ENCODE peak calls at places on chromosomes 2 and 18, in six cellular contexts. L is transverse colon, S is tibial nerve, K is K562, C is SK-N-SH, G is GM12878. Z is an unnamed sample.

GRCh38 chr2:3913252-3913651 is 209.9 kb downstream of the DCDC2C start:
- DNase-seq in L (no peak), S (no peak), K (no peak), C (no peak), G (no peak), Z (no peak)

GRCh38 chr2:47208852-47209606 is 53.9 kb upstream of the STPG4 start:
- DNase-seq in L (no peak), S (no peak), K (no peak), C (no peak), G (no peak), Z (no peak)

GRCh38 chr2:185771396-185771795 is 32.8 kb downstream of the FSIP2 start:
- DNase-seq in L (no peak), S (no peak), K (no peak), C (no peak), G (no peak), Z (no peak)

GRCh38 chr2:33153008-33153407 is 206.3 kb downstream of the LTBP1 start:
- DNase-seq in L (no peak), S (no peak), K (no peak), C (no peak), G (no peak), Z (no peak)

GRCh38 chr2:110840508-110840907 is 108.1 kb downstream of the ACOXL start:
- DNase-seq in L (no peak), S (no peak), K (no peak), C (no peak), G (no peak), Z (no peak)

GRCh38 chr2:67650292-67651133 is 253.4 kb downstream of the ETAA1 start:
- DNase-seq in L (peak), S (peak), K (peak), C (peak), G (no peak), Z (peak)

GRCh38 chr18:52152036-52152435 is 188.0 kb upstream of the DCC start:
- DNase-seq in L (no peak), S (no peak), K (no peak), C (no peak), G (no peak), Z (no peak)

GRCh38 chr2:38477006-38477405 is 99.9 kb upstream of the ATL2 start:
- DNase-seq in L (no peak), S (no peak), K (no peak), C (no peak), G (no peak), Z (no peak)

GRCh38 chr18:58998421-58999203 is 133.9 kb downstream of the ZNF532 start:
- DNase-seq in L (peak), S (peak), K (no peak), C (no peak), G (no peak), Z (no peak)

GRCh38 chr2:34652636-34653035 is 1053.5 kb upstream of the FAM98A start:
- DNase-seq in L (no peak), S (no peak), K (no peak), C (no peak), G (no peak), Z (no peak)

GRCh38 chr18:2982452-2983172 is 30.3 kb downstream of the LPIN2 start:
- DNase-seq in L (peak), S (no peak), K (peak), C (no peak), G (no peak), Z (no peak)

GRCh38 chr2:11344956-11345671 is 678 bp upstream of the ROCK2 start:
- DNase-seq in L (peak), S (peak), K (no peak), C (no peak), G (no peak), Z (no peak)

GRCh38 chr2:201656102-201656501 is 12.8 kb upstream of the TMEM237 start:
- DNase-seq in L (no peak), S (no peak), K (no peak), C (no peak), G (no peak), Z (no peak)

GRCh38 chr2:230184727-230185578 is 34.8 kb downstream of the SP110 start:
- DNase-seq in L (no peak), S (no peak), K (no peak), C (no peak), G (no peak), Z (peak)

GRCh38 chr2:226869371-226869770 is 33.5 kb downstream of the RHBDD1 start:
- DNase-seq in L (no peak), S (no peak), K (no peak), C (no peak), G (no peak), Z (no peak)

GRCh38 chr2:43159797-43160196 is 66.6 kb downstream of the ZFP36L2 start:
- DNase-seq in L (no peak), S (no peak), K (no peak), C (no peak), G (no peak), Z (no peak)

GRCh38 chr2:40286721-40287120 is 165.2 kb downstream of the SLC8A1 start:
- DNase-seq in L (no peak), S (no peak), K (no peak), C (no peak), G (no peak), Z (no peak)

GRCh38 chr2:231780123-231780908 is 766 bp downstream of the PDE6D start:
- DNase-seq in L (peak), S (no peak), K (no peak), C (peak), G (no peak), Z (no peak)

GRCh38 chr2:109615637-109616144 is 1.5 kb downstream of the SOWAHC start:
- DNase-seq in L (peak), S (no peak), K (no peak), C (no peak), G (no peak), Z (no peak)

GRCh38 chr2:133848111-133848649 is 279.9 kb upstream of the NCKAP5 start:
- DNase-seq in L (no peak), S (no peak), K (no peak), C (no peak), G (no peak), Z (no peak)

GRCh38 chr18:76414936-76415621 is 80.0 kb downstream of the ZNF516 start:
- DNase-seq in L (no peak), S (no peak), K (no peak), C (no peak), G (no peak), Z (no peak)

DNA sequence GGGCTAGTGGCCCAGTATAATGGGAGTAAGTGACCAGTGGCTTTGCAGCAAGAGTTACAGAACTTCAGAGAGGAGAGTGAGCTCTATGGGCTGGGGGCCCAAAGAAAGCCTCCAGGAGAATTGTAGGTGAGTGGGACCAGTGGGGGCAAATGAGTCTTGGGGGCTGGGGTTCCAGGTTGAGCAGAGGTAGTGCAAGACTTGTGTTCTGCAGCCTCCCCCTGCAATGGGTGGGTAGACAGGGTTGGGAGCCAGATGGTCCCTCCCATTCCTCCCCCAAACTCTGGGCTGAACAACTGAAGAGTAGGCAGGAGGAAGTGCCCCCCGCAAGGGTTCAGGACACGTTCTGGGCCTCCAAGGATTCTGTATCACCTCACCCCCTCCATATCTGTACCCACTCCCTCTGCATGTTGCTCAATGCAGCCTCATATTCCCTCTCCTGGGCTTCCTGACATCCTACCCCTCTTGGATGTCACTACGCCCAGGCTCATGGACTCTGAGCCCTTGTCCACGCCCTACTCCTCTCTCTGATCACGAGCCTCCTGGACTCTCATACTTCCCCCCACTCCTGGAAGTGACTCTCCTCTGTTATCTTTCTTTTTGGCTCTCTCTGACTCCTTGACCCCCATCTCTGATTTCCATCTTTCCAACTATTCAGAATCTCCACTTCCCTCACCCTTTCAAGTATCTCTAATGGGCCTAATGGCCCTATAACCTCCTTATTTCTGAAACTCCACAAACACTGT is 2.0 kb downstream of the TMEM198 start:
- DNase-seq in L (no peak), S (no peak), K (no peak), C (no peak), G (no peak), Z (no peak)
- TF ChIP-seq EP300 in L (no peak), S (no peak), K (no peak), C (no peak), G (no peak), Z (no peak)

GRCh38 chr2:189285962-189286648 is 106.5 kb upstream of the COL5A2 start:
- DNase-seq in L (no peak), S (no peak), K (no peak), C (no peak), G (no peak), Z (no peak)
- TF ChIP-seq EP300 in L (no peak), S (no peak), K (no peak), C (peak), G (no peak), Z (no peak)

GRCh38 chr2:121695179-121695451 is 41.6 kb downstream of the NIFK start:
- DNase-seq in L (no peak), S (no peak), K (no peak), C (no peak), G (no peak), Z (no peak)

GRCh38 chr2:121697108-121697631 is 39.5 kb downstream of the NIFK start:
- DNase-seq in L (no peak), S (no peak), K (no peak), C (no peak), G (no peak), Z (no peak)

GRCh38 chr2:121696410-121696930 is 40.2 kb downstream of the NIFK start:
- DNase-seq in L (no peak), S (no peak), K (no peak), C (no peak), G (no peak), Z (no peak)

GRCh38 chr2:121698318-121698930 is 38.3 kb downstream of the NIFK start:
- DNase-seq in L (no peak), S (no peak), K (no peak), C (no peak), G (no peak), Z (no peak)

GRCh38 chr2:121699421-121700328 is 37.0 kb downstream of the NIFK start:
- DNase-seq in L (peak), S (no peak), K (peak), C (no peak), G (peak), Z (no peak)
- TF ChIP-seq EP300 in L (no peak), S (no peak), K (no peak), C (no peak), G (no peak), Z (no peak)

DNA sequence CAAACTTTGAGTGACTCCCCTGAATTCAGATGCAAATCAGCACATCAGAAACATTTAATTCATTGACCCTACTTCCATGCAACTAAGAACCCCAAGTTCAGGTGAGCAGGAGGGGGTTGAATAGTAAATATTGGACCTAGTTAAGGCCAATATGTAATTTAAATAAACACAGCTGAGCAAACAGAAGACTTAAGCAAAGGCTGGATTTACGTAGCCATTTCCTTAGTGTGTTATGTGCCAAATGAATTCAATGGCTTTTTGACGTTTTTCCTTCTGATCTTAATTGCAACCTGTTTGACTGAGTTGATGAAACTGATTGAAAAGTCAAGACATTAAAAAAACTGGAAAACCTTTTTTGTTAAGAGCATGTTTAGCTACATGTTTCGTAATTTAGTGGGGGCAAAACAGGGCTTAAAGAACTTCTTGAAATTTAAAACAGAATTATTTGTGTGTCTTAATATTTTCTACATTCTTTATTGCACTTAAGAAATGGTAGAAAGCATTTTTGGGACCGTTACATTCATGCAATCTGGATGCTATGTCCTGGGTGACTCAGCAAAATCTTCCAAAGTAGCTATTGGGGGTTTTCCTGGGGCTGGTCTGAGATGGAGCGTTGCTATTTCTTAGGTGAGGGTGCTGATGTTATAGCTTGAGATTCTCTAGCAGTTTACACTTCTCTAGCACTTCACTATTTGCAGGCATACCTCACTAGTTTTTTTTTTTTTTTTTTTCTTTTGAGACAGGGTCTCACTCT is 25.5 kb upstream of the KCNE4 start:
- DNase-seq in L (no peak), S (no peak), K (no peak), C (no peak), G (no peak), Z (no peak)
- TF ChIP-seq EP300 in L (no peak), S (no peak), K (peak), C (no peak), G (no peak), Z (no peak)

DNA sequence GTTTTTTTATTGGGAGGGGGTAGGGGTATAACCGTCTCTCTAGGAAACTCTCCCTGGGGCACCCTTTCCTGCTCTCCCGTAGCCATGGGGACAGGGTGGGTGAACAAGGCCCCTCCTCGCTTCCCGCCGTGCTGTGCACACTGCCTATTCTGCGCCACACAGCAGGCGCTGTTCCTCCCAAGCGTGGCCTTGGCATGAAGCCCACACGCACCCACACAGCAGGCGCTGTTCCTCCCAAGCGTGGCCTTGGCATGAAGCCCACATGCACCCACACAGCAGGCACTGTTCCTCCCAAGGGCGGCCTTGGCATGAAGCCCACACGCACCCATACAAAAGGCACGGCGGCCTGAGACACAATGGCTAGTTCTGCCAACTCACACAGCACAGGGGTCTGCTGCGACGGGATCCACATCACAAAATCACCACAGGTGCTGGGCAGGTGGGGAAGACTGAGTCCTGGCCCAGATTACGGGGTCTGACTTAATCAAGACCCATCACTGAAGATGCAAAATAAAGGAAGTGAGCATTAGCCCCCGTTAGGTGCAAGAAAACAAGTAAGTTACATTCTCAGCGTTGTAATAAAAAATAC is 46.6 kb upstream of the TPO start:
- DNase-seq in L (peak), S (peak), K (no peak), C (peak), G (no peak), Z (no peak)
- TF ChIP-seq EP300 in L (no peak), S (no peak), K (no peak), C (no peak), G (no peak), Z (no peak)